ENCODE peak calls at places on chromosomes 11 and 22, in five cellular contexts. I is choroid plexus epithelial cell; G is T-helper 22 cell; C is CD8-positive, alpha-beta T cell; B is SHP77. V is an unnamed sample.

GRCh38 chr22:45828836-45829235 is 148.1 kb downstream of the WNT7B start:
- DNase-seq in C (no peak), G (no peak), I (peak), B (no peak), V (no peak)

GRCh38 chr11:93577291-93577690 is 34.1 kb upstream of the SMCO4 start:
- DNase-seq in I (peak), C (no peak), G (no peak), B (no peak), V (no peak)

GRCh38 chr11:65102142-65103095 is 6.4 kb downstream of the VPS51 start:
- DNase-seq in C (no peak), G (no peak), B (no peak), I (no peak), V (no peak)

GRCh38 chr11:60813324-60813723 is 28.2 kb downstream of the MS4A10 start:
- DNase-seq in I (no peak), B (no peak), G (no peak), C (no peak), V (no peak)

GRCh38 chr11:117950320-117950719 is 21.1 kb upstream of the TMPRSS13 start:
- DNase-seq in B (no peak), G (peak), C (peak), I (peak), V (peak)

GRCh38 chr11:47143322-47143721 is 33.4 kb downstream of the ARFGAP2 start:
- DNase-seq in G (no peak), I (peak), B (peak), C (no peak), V (no peak)

GRCh38 chr22:28139993-28140392 is 220.9 kb upstream of the PITPNB start:
- DNase-seq in C (no peak), G (no peak), B (no peak), I (peak), V (no peak)

GRCh38 chr11:61157743-61158142 is 3.5 kb downstream of the VPS37C start:
- DNase-seq in I (no peak), C (no peak), G (no peak), B (no peak), V (no peak)

GRCh38 chr22:26837784-26838520 is 180.6 kb downstream of the MIAT start:
- DNase-seq in G (no peak), B (no peak), I (no peak), C (no peak), V (no peak)

GRCh38 chr22:37230673-37231405 is 13.2 kb downstream of the RAC2 start:
- DNase-seq in G (peak), I (peak), B (no peak), C (no peak), V (no peak)

GRCh38 chr22:19292262-19293230 is 1.0 kb upstream of the CLTCL1 start:
- DNase-seq in I (no peak), G (no peak), B (peak), C (no peak), V (no peak)

GRCh38 chr11:107385361-107385982 is 72.2 kb downstream of the CWF19L2 start:
- DNase-seq in B (no peak), I (peak), C (no peak), G (no peak), V (no peak)

GRCh38 chr11:36030707-36031365 is 87.0 kb downstream of the LDLRAD3 start:
- DNase-seq in C (no peak), B (no peak), I (peak), G (no peak), V (no peak)

GRCh38 chr11:40328890-40329617 is 1130.4 kb downstream of the LRRC4C start:
- DNase-seq in B (peak), I (peak), C (no peak), G (no peak), V (no peak)

GRCh38 chr22:23925020-23925606 is 30.9 kb downstream of the MIF start:
- DNase-seq in G (no peak), I (no peak), B (no peak), C (no peak), V (no peak)

GRCh38 chr11:86398106-86398505 is 23.4 kb downstream of the CCDC81 start:
- DNase-seq in C (no peak), G (no peak), I (no peak), B (no peak), V (no peak)

GRCh38 chr11:93085097-93085496 is 112.7 kb downstream of the SLC36A4 start:
- DNase-seq in C (no peak), G (no peak), I (peak), B (no peak), V (no peak)

GRCh38 chr11:96736591-96736990 is 346.8 kb downstream of the JRKL start:
- DNase-seq in B (no peak), G (no peak), I (peak), C (no peak), V (no peak)

GRCh38 chr22:20885557-20886323 is 26.9 kb downstream of the SNAP29 start:
- DNase-seq in C (peak), G (no peak), B (peak), I (peak), V (no peak)

GRCh38 chr11:47186076-47186936 is at the start of gene PACSIN3:
- DNase-seq in G (peak), C (no peak), I (no peak), B (peak), V (peak)

GRCh38 chr11:128584253-128584652 is 3.1 kb downstream of the ETS1 start:
- DNase-seq in B (no peak), C (no peak), I (no peak), G (no peak), V (no peak)

GRCh38 chr22:40426671-40427070 is 56.3 kb downstream of the SGSM3 start:
- DNase-seq in I (no peak), B (peak), G (no peak), C (no peak), V (no peak)

GRCh38 chr22:46010177-46010867 is 33.4 kb upstream of the WNT7B start:
- DNase-seq in C (no peak), I (no peak), B (no peak), G (no peak), V (no peak)

GRCh38 chr11:126153999-126154398 is 57.5 kb downstream of the RPUSD4 start:
- DNase-seq in B (no peak), I (peak), G (no peak), C (no peak), V (no peak)

GRCh38 chr11:22407899-22408298 is 69.7 kb downstream of the SLC17A6 start:
- DNase-seq in G (no peak), B (no peak), C (no peak), I (no peak), V (no peak)

GRCh38 chr11:47923667-47924066 is 56.7 kb upstream of the PTPRJ start:
- DNase-seq in B (no peak), I (peak), G (no peak), C (no peak), V (no peak)

GRCh38 chr11:64071849-64072248 is 36.1 kb downstream of the FLRT1 start:
- DNase-seq in B (no peak), C (no peak), G (no peak), I (no peak), V (no peak)

GRCh38 chr11:96342131-96342970 is 644 bp downstream of the MAML2 start:
- DNase-seq in C (no peak), G (no peak), B (no peak), I (peak), V (no peak)

GRCh38 chr22:30640361-30640760 is 4.8 kb downstream of the SLC35E4 start:
- DNase-seq in G (no peak), C (no peak), B (no peak), I (no peak), V (no peak)

V was measured in T-helper 9 cell.